ENCODE peak calls at places on chromosomes 4 and X, in four cellular contexts. J is heart right ventricle, R is tibial nerve, S is B cell. W is an unnamed sample.

GRCh38 chr4:10097906-10098769 is 18.5 kb downstream of the WDR1 start:
- DNase-seq in J (no peak), R (no peak), S (no peak), W (no peak)

GRCh38 chr4:32624943-32625603 is 1904.9 kb downstream of the PCDH7 start:
- DNase-seq in J (no peak), R (no peak), S (no peak), W (no peak)

GRCh38 chr4:3288571-3289094 is 4.2 kb upstream of the RGS12 start:
- DNase-seq in J (no peak), R (no peak), S (no peak), W (no peak)

GRCh38 chr4:55768291-55768690 is 51.3 kb upstream of the EXOC1L start:
- DNase-seq in J (no peak), R (no peak), S (no peak), W (no peak)

GRCh38 chr4:143207555-143207954 is 22.8 kb downstream of the USP38 start:
- DNase-seq in J (no peak), R (no peak), S (no peak), W (no peak)

GRCh38 chr4:1685604-1686150 is 1.6 kb upstream of the FAM53A start:
- DNase-seq in J (no peak), R (no peak), S (no peak), W (no peak)

GRCh38 chr4:61462451-61463326 is 262.6 kb downstream of the ADGRL3 start:
- DNase-seq in J (no peak), R (no peak), S (no peak), W (no peak)

GRCh38 chrX:17052210-17052609 is 105.8 kb downstream of the REPS2 start:
- DNase-seq in J (no peak), R (no peak), S (no peak), W (no peak)

GRCh38 chrX:28920554-28920953 is 333.3 kb downstream of the IL1RAPL1 start:
- DNase-seq in J (no peak), R (no peak), S (no peak), W (no peak)

GRCh38 chrX:16822723-16823122 is 36.5 kb downstream of the TXLNG start:
- DNase-seq in J (no peak), R (no peak), S (no peak), W (no peak)

GRCh38 chr4:83285022-83285387 is 407 bp upstream of the COQ2 start:
- DNase-seq in J (no peak), R (peak), S (peak), W (no peak)

GRCh38 chr4:55321707-55322264 is 24.3 kb upstream of the SRD5A3 start:
- DNase-seq in J (no peak), R (peak), S (peak), W (no peak)

GRCh38 chrX:2539586-2539985 is 38.8 kb upstream of the DHRSX start:
- DNase-seq in J (no peak), R (no peak), S (no peak), W (no peak)

GRCh38 chr4:189126040-189126439 is 814.6 kb upstream of the FRG1 start:
- DNase-seq in J (no peak), R (no peak), S (no peak), W (no peak)

GRCh38 chr4:143700420-143701352 is at the start of gene FREM3:
- DNase-seq in J (no peak), R (no peak), S (peak), W (no peak)

GRCh38 chr4:169724251-169724650 is 33.5 kb downstream of the HPF1 start:
- DNase-seq in J (no peak), R (no peak), S (no peak), W (no peak)

GRCh38 chr4:92333056-92333455 is 29.3 kb downstream of the GRID2 start:
- DNase-seq in J (no peak), R (no peak), S (no peak), W (no peak)

GRCh38 chr4:55727746-55728145 is 91.6 kb upstream of the NMU start:
- DNase-seq in J (no peak), R (no peak), S (no peak), W (no peak)

GRCh38 chrX:118552501-118552900 is 56.9 kb downstream of the DOCK11 start:
- DNase-seq in J (no peak), R (peak), S (no peak), W (no peak)

GRCh38 chr4:30802622-30803323 is 82.6 kb downstream of the PCDH7 start:
- DNase-seq in J (no peak), R (no peak), S (no peak), W (no peak)

GRCh38 chr4:38560763-38561558 is 103.0 kb upstream of the KLF3 start:
- DNase-seq in J (no peak), R (no peak), S (no peak), W (no peak)

GRCh38 chrX:130984782-130985181 is 73.4 kb upstream of the ARHGAP36 start:
- DNase-seq in J (no peak), R (no peak), S (no peak), W (no peak)

GRCh38 chr4:17511950-17512795 is at the start of gene QDPR:
- DNase-seq in J (peak), R (peak), S (peak), W (peak)
- TF ChIP-seq CTCF in J (peak), R (peak), S (no peak), W (peak)

GRCh38 chr4:112127048-112127637 is 18.1 kb upstream of the FAM241A start:
- DNase-seq in J (no peak), R (no peak), S (no peak), W (no peak)

GRCh38 chr4:112130903-112131302 is 14.4 kb upstream of the FAM241A start:
- DNase-seq in J (no peak), R (no peak), S (no peak), W (no peak)

GRCh38 chr4:112125416-112125815 is 19.8 kb upstream of the FAM241A start:
- DNase-seq in J (no peak), R (no peak), S (no peak), W (no peak)

GRCh38 chr4:112127736-112128322 is 17.4 kb upstream of the FAM241A start:
- DNase-seq in J (no peak), R (no peak), S (no peak), W (no peak)

GRCh38 chr4:112128452-112128851 is 16.8 kb upstream of the FAM241A start:
- DNase-seq in J (no peak), R (no peak), S (no peak), W (no peak)
- TF ChIP-seq CTCF in J (no peak), R (no peak), S (no peak), W (no peak)

DNA sequence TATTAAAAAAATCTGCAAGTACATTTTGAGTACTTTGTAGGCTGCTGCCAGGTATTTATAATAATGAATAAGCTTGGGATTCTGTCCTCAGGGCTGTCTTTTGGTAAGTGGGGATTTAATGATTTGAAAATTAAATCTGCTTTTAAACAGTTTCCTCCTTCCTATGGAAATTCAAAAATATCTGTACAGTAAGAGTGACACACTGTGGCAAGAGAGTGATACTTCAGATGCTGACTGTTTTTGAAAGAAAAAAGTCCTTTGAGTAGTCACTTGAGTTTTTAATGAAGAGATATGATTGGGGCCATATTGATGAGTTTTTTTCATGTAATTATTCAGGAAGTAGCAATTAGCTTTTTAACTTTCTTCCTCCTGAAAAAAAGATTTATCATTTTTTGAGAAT is 49.2 kb downstream of the SMARCAD1 start:
- DNase-seq in J (no peak), R (no peak), S (no peak), W (no peak)
- TF ChIP-seq CTCF in J (peak), R (peak), S (peak), W (no peak)

GRCh38 chr4:86898562-86898961 is 6.3 kb upstream of the C4orf36 start:
- DNase-seq in J (no peak), R (no peak), S (no peak), W (no peak)
- TF ChIP-seq CTCF in J (peak), R (no peak), S (no peak), W (no peak)

DNA sequence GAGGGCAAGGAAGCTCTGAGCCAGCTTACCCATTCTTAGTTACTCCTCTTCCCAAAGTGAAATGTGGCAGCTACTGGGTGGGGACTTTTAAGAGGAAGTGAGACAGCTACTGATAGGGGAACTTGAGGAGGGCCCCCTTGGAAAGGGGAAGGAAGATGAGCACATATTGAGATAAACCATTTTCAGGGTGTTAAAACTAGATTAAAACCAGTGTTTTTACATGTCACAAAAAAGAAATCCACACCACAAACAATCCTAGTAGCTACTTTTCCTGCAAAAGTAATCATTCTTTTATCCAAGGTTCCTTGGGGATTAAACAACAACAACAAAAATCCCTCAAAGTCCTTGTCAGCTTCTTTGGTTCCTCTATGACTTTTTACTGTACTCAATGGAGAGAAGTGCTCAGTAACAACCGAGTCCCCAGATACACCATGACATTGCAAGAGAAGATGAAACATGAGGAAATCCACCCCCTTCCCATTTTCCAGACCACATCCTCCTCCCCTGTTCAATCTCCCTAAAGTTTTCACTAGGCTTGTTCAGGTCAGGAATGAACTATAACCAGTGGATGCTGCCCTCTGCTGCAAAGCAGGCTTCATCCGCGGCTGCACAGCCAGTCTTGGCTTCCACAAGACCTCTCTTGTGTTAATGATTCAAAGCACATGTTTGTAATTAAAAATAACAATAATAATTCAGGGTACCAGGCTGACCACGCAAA is 113.5 kb upstream of the TMEM164 start:
- DNase-seq in J (no peak), R (no peak), S (peak), W (no peak)
- TF ChIP-seq CTCF in J (peak), R (no peak), S (no peak), W (no peak)

GRCh38 chr4:148425327-148426110 is 16.7 kb downstream of the NR3C2 start:
- DNase-seq in J (no peak), R (no peak), S (no peak), W (no peak)
- TF ChIP-seq CTCF in J (no peak), R (no peak), S (no peak), W (no peak)

DNA sequence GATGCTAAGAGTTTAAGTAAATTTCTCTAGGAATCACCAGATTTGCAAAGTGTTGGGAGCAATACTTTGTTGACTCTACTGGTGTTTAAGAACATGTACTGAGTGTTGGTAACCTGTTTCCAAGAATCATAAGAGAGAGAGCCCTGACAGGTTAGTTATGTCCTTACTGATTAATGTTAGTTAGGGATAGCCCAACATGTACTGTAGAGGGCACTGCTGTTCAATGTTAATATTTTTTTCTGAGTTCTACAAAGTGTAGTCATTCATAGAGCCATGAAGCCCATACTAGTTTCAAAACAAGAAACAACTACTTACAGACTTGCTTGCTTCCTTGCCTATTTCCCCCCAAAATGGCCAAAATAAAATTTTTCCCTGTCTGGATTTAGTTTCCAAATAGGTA is 11.9 kb downstream of the TMPRSS11D start:
- DNase-seq in J (no peak), R (no peak), S (peak), W (no peak)
- TF ChIP-seq CTCF in J (peak), R (no peak), S (no peak), W (peak)

GRCh38 chrX:69029696-69030245 is 135.5 kb downstream of the PJA1 start:
- DNase-seq in J (no peak), R (no peak), S (no peak), W (no peak)

GRCh38 chrX:69032601-69033000 is 132.7 kb downstream of the PJA1 start:
- DNase-seq in J (no peak), R (no peak), S (no peak), W (no peak)

GRCh38 chrX:69031971-69032391 is 133.3 kb downstream of the PJA1 start:
- DNase-seq in J (no peak), R (no peak), S (no peak), W (no peak)

GRCh38 chrX:69028761-69029120 is 136.5 kb downstream of the PJA1 start:
- DNase-seq in J (no peak), R (no peak), S (no peak), W (no peak)

DNA sequence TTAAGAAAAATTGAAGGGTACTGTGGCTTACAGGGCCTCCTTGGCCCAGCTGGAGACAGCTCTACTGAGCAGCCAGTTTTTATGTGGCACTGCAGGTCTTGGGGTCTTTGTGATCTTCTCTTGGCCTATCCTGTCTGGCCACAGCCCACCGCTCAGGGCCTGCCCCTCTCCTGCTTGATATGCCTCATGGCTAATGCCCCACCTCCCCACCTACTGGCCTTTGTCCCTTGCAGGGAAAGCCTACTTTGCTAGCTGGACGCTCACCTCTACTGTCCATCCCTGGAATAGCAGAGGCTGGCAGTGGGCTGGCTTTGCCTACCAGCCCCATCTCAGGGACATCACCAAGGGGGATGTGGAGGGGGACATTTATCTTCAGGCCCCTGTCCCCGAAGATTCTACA is 134.1 kb downstream of the PJA1 start:
- DNase-seq in J (no peak), R (no peak), S (no peak), W (no peak)
- TF ChIP-seq CTCF in J (no peak), R (no peak), S (no peak), W (no peak)

GRCh38 chr4:165013691-165014090 is 18.1 kb upstream of the TRIM60 start:
- DNase-seq in J (no peak), R (no peak), S (no peak), W (no peak)

GRCh38 chr4:165010991-165011390 is 20.8 kb upstream of the TRIM60 start:
- DNase-seq in J (no peak), R (no peak), S (no peak), W (no peak)

GRCh38 chr4:165011403-165011802 is 20.4 kb upstream of the TRIM60 start:
- DNase-seq in J (no peak), R (no peak), S (no peak), W (no peak)

GRCh38 chr4:165016971-165017370 is 14.8 kb upstream of the TRIM60 start:
- DNase-seq in J (no peak), R (no peak), S (no peak), W (no peak)
- TF ChIP-seq CTCF in J (no peak), R (no peak), S (no peak), W (no peak)